ENCODE peak calls at places on chromosome 7, in six cellular contexts. P is A549, A is HepG2, T is K562, H is endothelial cell of umbilical vein, D is GM12878. Y is an unnamed sample.

GRCh38 chr7:41574377-41574776 is 128.5 kb downstream of the INHBA start:
- DNase-seq in H (peak), T (no peak), D (no peak), A (no peak), P (no peak), Y (no peak)

GRCh38 chr7:140596751-140597424 is 43.7 kb downstream of the DENND2A start:
- DNase-seq in P (no peak), T (no peak), D (no peak), A (no peak), H (no peak), Y (no peak)

GRCh38 chr7:83413425-83413824 is 235.5 kb downstream of the SEMA3E start:
- DNase-seq in D (no peak), P (no peak), A (no peak), T (no peak), H (no peak), Y (peak)

GRCh38 chr7:69374036-69374420 is 224.2 kb upstream of the AUTS2 start:
- DNase-seq in H (no peak), T (no peak), D (no peak), P (no peak), A (no peak), Y (no peak)

GRCh38 chr7:155457544-155458316 is at the start of gene EN2:
- DNase-seq in D (no peak), A (no peak), H (peak), T (peak), P (no peak), Y (no peak)

GRCh38 chr7:73742753-73743641 is 4.4 kb upstream of the ABHD11 start:
- DNase-seq in D (no peak), P (no peak), T (no peak), H (no peak), A (peak), Y (no peak)

GRCh38 chr7:138000081-138000701 is 1.7 kb downstream of the CREB3L2 start:
- DNase-seq in D (no peak), H (peak), T (peak), A (peak), P (no peak), Y (peak)

GRCh38 chr7:99112097-99112496 is 31.8 kb downstream of the SMURF1 start:
- DNase-seq in A (no peak), P (no peak), T (no peak), D (peak), H (no peak), Y (peak)

GRCh38 chr7:114819629-114820362 is 102.1 kb upstream of the MDFIC start:
- DNase-seq in D (no peak), H (peak), A (peak), P (peak), T (no peak), Y (no peak)

GRCh38 chr7:152909280-152909679 is 149.7 kb downstream of the ACTR3B start:
- DNase-seq in D (no peak), H (no peak), A (no peak), T (no peak), P (no peak), Y (no peak)

GRCh38 chr7:65379318-65379717 is 5.7 kb downstream of the ZNF92 start:
- DNase-seq in H (no peak), A (peak), P (no peak), T (no peak), D (no peak), Y (no peak)

GRCh38 chr7:26147030-26147429 is 5.0 kb upstream of the NFE2L3 start:
- DNase-seq in T (no peak), A (no peak), H (no peak), D (no peak), P (no peak), Y (no peak)

GRCh38 chr7:71227126-71227525 is 95.2 kb downstream of the GALNT17 start:
- DNase-seq in T (no peak), A (no peak), P (no peak), D (no peak), H (no peak), Y (no peak)

GRCh38 chr7:158428131-158428841 is 159.3 kb downstream of the PTPRN2 start:
- DNase-seq in T (no peak), D (no peak), H (no peak), A (no peak), P (no peak), Y (no peak)

GRCh38 chr7:122369756-122370155 is 65.2 kb upstream of the FEZF1 start:
- DNase-seq in P (no peak), A (no peak), D (no peak), H (no peak), T (no peak), Y (no peak)

GRCh38 chr7:922334-923107 is 32.0 kb downstream of the ADAP1 start:
- DNase-seq in H (no peak), T (peak), A (no peak), D (no peak), P (no peak), Y (peak)

GRCh38 chr7:7219216-7219615 is 36.9 kb downstream of the C1GALT1 start:
- DNase-seq in T (no peak), D (no peak), A (peak), H (no peak), P (no peak), Y (peak)

GRCh38 chr7:135320277-135320676 is 86.6 kb downstream of the STRA8 start:
- DNase-seq in A (no peak), H (peak), D (no peak), P (no peak), T (no peak), Y (no peak)

GRCh38 chr7:36474283-36475010 is 84.8 kb downstream of the ANLN start:
- DNase-seq in P (no peak), D (no peak), A (no peak), H (peak), T (peak), Y (peak)

GRCh38 chr7:64978497-64979203 is 12.2 kb downstream of the ZNF117 start:
- DNase-seq in H (no peak), T (no peak), A (no peak), D (no peak), P (no peak), Y (no peak)

GRCh38 chr7:76262683-76263402 is 39.6 kb upstream of the HSPB1 start:
- DNase-seq in H (peak), T (peak), D (no peak), A (peak), P (peak), Y (peak)

GRCh38 chr7:101163281-101164070 is 1.9 kb downstream of the VGF start:
- DNase-seq in T (peak), P (no peak), D (no peak), H (no peak), A (no peak), Y (peak)

GRCh38 chr7:2978403-2978802 is 65.3 kb downstream of the CARD11 start:
- DNase-seq in D (peak), P (no peak), H (no peak), A (no peak), T (no peak), Y (peak)

GRCh38 chr7:123929107-123929506 is 4.1 kb downstream of the SPAM1 start:
- DNase-seq in H (no peak), D (no peak), T (no peak), A (no peak), P (no peak), Y (no peak)

GRCh38 chr7:132830941-132831340 is 250.9 kb downstream of the CHCHD3 start:
- DNase-seq in A (no peak), P (no peak), T (no peak), H (no peak), D (no peak), Y (no peak)

GRCh38 chr7:22561895-22562593 is 62.1 kb upstream of the STEAP1B start:
- DNase-seq in H (peak), D (no peak), A (no peak), P (peak), T (no peak), Y (no peak)

GRCh38 chr7:6030988-6031387 is at the start of gene ANKRD61:
- DNase-seq in D (no peak), H (no peak), P (no peak), A (no peak), T (no peak), Y (no peak)

GRCh38 chr7:142873871-142874270 is 11.7 kb downstream of the TRPV6 start:
- DNase-seq in H (no peak), P (no peak), T (no peak), A (no peak), D (no peak), Y (no peak)

GRCh38 chr7:114530074-114530611 is 115.5 kb downstream of the FOXP2 start:
- DNase-seq in P (no peak), H (no peak), D (no peak), T (no peak), A (no peak), Y (no peak)

GRCh38 chr7:157673573-157673972 is 336.8 kb downstream of the DNAJB6 start:
- DNase-seq in A (no peak), T (no peak), H (no peak), P (no peak), D (no peak), Y (no peak)

GRCh38 chr7:945147-945555 is 9.3 kb downstream of the ADAP1 start:
- DNase-seq in P (no peak), D (no peak), H (no peak), A (no peak), T (no peak), Y (no peak)

GRCh38 chr7:51817694-51818093 is 501.1 kb upstream of the COBL start:
- DNase-seq in H (no peak), T (no peak), D (no peak), A (no peak), P (no peak), Y (no peak)

GRCh38 chr7:16271355-16271754 is 150.0 kb downstream of the CRPPA start:
- DNase-seq in P (no peak), T (no peak), A (no peak), H (no peak), D (no peak), Y (no peak)

GRCh38 chr7:48887500-48887899 is 36.8 kb upstream of the CDC14C start:
- DNase-seq in A (no peak), D (no peak), T (no peak), P (no peak), H (no peak), Y (no peak)

GRCh38 chr7:158413962-158414961 is 173.4 kb downstream of the PTPRN2 start:
- DNase-seq in D (no peak), A (no peak), T (no peak), P (no peak), H (no peak), Y (no peak)

GRCh38 chr7:111262293-111263116 is 171.6 kb downstream of the LRRN3 start:
- DNase-seq in P (no peak), T (no peak), D (no peak), A (peak), H (no peak), Y (no peak)

GRCh38 chr7:111264111-111264868 is 173.4 kb downstream of the LRRN3 start:
- DNase-seq in A (no peak), H (no peak), P (no peak), T (no peak), D (no peak), Y (no peak)

GRCh38 chr7:111265394-111265793 is 174.5 kb downstream of the LRRN3 start:
- DNase-seq in T (no peak), A (no peak), H (no peak), D (no peak), P (no peak), Y (no peak)

GRCh38 chr7:111266613-111267012 is 175.7 kb downstream of the LRRN3 start:
- DNase-seq in P (no peak), T (no peak), A (peak), H (no peak), D (no peak), Y (no peak)
- TF ChIP-seq CTCF in P (no peak), T (no peak), A (no peak), H (no peak), D (no peak), Y (no peak)

DNA sequence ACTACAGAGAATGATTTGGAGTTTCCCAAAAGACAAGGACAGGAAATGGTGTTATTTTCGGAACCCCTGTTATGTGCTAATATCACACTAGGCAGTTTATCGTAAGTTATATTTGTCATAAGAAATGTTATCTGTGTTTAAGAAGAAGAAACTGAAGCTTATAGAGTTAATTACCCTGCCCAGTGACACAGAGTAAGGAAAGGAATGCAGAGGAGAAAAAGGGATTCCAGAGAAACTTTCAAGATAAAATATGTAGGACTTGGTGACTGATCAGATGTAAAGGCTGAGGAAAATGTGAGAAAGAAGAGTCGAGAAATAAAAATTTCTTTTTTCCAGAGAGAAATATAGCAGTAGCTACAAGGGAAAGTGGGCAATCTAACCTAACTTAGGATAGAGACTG is 63.5 kb upstream of the ZNF746 start:
- DNase-seq in T (no peak), A (no peak), D (no peak), P (no peak), H (no peak), Y (no peak)
- TF ChIP-seq MAX in T (no peak), A (no peak), D (no peak), P (no peak), H (no peak), Y (no peak)

GRCh38 chr7:80488406-80488805 is 23.5 kb downstream of the GNAT3 start:
- DNase-seq in T (no peak), D (no peak), H (no peak), P (no peak), A (no peak), Y (peak)
- TF ChIP-seq MYC in T (no peak), D (no peak), H (no peak), P (no peak), A (no peak), Y (no peak)

GRCh38 chr7:107870427-107871000 is 20.5 kb upstream of the DLD start:
- DNase-seq in H (no peak), P (no peak), A (no peak), D (no peak), T (no peak), Y (no peak)

GRCh38 chr7:107865956-107866775 is 24.8 kb upstream of the DLD start:
- DNase-seq in T (no peak), H (peak), A (no peak), P (no peak), D (no peak), Y (no peak)

DNA sequence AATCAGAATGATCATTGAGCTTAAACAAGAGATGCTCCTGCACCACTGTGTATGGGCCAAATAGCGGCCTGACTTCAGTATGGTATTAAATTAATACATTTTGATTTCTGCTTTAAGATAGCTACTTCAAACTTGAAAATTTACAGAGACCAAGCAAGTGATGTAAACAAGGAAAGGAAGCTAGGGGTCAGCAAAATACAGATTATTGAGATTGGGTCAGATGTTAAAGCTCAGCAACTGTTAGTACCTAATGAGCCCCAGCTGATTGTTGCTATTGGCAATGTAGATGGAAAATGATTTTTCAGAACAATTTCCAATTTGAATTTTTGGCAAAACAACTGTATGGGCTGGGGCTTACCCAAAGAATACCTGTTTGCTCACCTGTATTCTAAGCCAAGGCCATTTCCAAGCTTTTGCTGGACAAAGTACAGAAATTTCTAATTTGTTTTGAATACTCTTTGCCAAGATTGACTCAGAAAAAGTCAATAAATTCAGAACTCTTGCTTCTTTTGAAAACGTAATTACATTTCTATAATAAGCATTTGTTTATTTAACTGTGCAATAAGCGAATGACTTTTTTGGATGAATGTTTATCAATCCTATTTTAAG is 23.0 kb upstream of the DLD start:
- DNase-seq in H (no peak), T (no peak), D (no peak), A (no peak), P (no peak), Y (no peak)
- TF ChIP-seq CTCF in H (no peak), T (peak), D (no peak), A (no peak), P (no peak), Y (no peak)

DNA sequence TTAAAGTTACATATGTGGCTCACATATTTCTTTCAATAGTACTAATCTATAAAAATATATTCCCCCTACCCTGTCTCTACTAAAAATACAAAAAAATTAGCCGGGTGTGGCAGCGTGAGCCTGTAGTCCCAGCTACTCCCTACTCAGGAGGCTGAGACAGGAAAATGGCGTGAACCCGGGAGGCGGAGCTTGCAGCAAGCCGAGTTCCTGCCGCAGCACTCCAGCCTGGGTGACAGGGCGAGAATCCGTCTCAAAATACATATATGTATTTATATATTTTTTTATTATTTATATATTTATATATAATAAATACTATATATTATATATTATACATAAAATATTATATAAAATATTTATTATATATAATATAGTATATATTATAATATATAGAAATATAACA is 69.7 kb upstream of the GRM3 start:
- DNase-seq in T (no peak), A (no peak), D (no peak), P (no peak), H (no peak), Y (no peak)
- TF ChIP-seq MAX in T (no peak), A (no peak), D (no peak), P (no peak), H (no peak), Y (no peak)

GRCh38 chr7:87217983-87218653 is 1.4 kb downstream of the TMEM243 start:
- DNase-seq in A (no peak), T (no peak), H (no peak), D (no peak), P (no peak), Y (no peak)

GRCh38 chr7:87215051-87215450 is 4.5 kb downstream of the TMEM243 start:
- DNase-seq in P (no peak), H (no peak), A (no peak), D (no peak), T (no peak), Y (no peak)

GRCh38 chr7:87219545-87220025 is at the start of gene TMEM243:
- DNase-seq in H (peak), P (peak), D (peak), T (peak), A (peak), Y (peak)

GRCh38 chr7:87218941-87219544 is 489 bp downstream of the TMEM243 start:
- DNase-seq in P (peak), H (no peak), A (peak), D (no peak), T (peak), Y (peak)

DNA sequence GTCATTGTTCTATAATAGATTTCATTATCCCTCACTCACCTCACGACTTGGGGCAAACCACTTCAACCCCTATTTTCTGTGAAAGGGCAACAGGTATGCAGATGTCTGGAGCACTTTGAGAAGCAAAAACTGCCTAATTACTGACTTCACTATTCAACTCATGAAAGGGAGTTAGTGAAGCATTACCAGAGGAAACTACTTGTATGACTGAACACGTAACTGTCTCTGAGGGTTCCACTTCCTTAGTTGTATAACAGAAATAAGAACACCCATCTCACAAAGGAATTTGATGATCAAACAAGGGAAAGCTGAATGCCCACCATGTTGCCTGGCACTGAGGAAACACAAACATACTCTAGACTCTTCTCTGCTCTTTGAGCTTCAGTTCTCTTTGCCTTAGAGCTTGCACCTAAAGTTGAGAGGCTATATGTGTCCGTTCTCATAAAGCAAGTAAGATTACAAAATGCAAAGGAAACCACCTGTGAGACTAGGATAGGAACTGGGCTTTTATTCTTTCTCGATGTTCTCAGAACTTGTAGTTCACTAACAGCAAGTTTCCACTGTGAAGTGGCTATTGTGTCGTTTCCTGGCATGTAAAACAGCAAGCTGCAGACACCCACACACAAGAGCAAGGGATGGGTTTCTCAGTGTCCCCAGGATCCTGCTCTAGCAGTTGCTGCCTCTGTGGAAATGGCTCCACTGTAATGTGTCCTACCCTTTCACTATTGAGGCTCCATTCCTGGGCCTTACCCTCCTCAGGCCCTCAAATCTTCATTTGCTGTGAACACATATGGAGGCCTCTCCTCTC is 2.6 kb downstream of the TMEM243 start:
- DNase-seq in D (peak), H (peak), P (no peak), A (no peak), T (no peak), Y (no peak)
- TF ChIP-seq MYC in D (no peak), H (no peak), P (no peak), A (no peak), T (no peak), Y (no peak)

DNA sequence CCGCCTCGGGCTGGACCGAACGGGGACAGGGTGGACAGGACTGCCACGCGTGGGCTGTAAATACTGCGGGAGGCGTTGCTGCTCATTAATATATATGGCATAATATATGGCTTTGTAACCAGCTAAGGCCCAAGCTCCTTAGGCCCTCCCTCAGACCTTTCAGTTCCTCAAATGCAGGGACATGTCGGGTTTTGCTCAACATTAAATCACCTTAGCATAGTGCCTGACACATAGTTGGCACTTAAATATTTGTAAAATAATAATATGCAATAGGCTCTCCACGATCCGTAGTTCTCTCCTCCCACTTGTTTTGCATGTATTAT is 419 bp upstream of the TMEM168 start:
- DNase-seq in P (no peak), T (no peak), H (no peak), D (peak), A (no peak), Y (peak)
- TF ChIP-seq CTCF in P (no peak), T (no peak), H (no peak), D (no peak), A (no peak), Y (no peak)

Y was measured in NB4.